ENCODE peak calls at places on chromosomes 3 and 15, in four cellular contexts. X is prostate gland, L is astrocyte, I is fibroblast of mammary gland. F is an unnamed sample.

GRCh38 chr3:8848696-8849131 is 79.3 kb upstream of the OXTR start:
- DNase-seq in X (no peak), L (peak; percentile 72), I (peak; percentile 42), F (peak; percentile 92)

GRCh38 chr3:77189684-77190083 is 149.8 kb downstream of the ROBO2 start:
- DNase-seq in X (no peak), I (no peak), L (no peak), F (no peak)

GRCh38 chr3:69305011-69305410 is 80.9 kb downstream of the FRMD4B start:
- DNase-seq in L (peak; percentile 38), X (no peak), I (peak; percentile 25), F (no peak)

GRCh38 chr3:195859061-195859845 is 47.5 kb upstream of the MUC4 start:
- DNase-seq in I (peak; percentile 64), X (peak; percentile 73), L (peak; percentile 23), F (peak; percentile 24)

GRCh38 chr3:193800138-193801043 is 207.4 kb downstream of the OPA1 start:
- DNase-seq in I (no peak), X (no peak), L (no peak), F (no peak)

GRCh38 chr3:152019516-152019915 is 146.1 kb downstream of the SUCNR1 start:
- DNase-seq in I (no peak), X (no peak), L (no peak), F (peak; percentile 52)

GRCh38 chr3:138377804-138378203 is 29.4 kb downstream of the MRAS start:
- DNase-seq in L (no peak), I (no peak), X (no peak), F (no peak)

GRCh38 chr15:64430000-64430735 is 30.2 kb upstream of the ZNF609 start:
- DNase-seq in L (peak; percentile 95), I (peak; percentile 95), X (peak; percentile 8), F (peak; percentile 71)

GRCh38 chr3:88113311-88114162 is 36.2 kb upstream of the C3orf38 start:
- DNase-seq in X (peak; percentile 62), L (peak; percentile 42), I (peak; percentile 78), F (peak; percentile 58)

GRCh38 chr3:173140986-173141385 is at the start of gene SPATA16:
- DNase-seq in I (no peak), X (no peak), L (no peak), F (no peak)

GRCh38 chr3:50516048-50516871 is 12.8 kb upstream of the CACNA2D2 start:
- DNase-seq in X (no peak), L (no peak), I (no peak), F (no peak)

GRCh38 chr3:129230311-129231019 is 18.9 kb upstream of the COPG1 start:
- DNase-seq in I (peak; percentile 96), X (no peak), L (peak; percentile 81), F (peak; percentile 89)

GRCh38 chr3:52831500-52832301 is 1.2 kb upstream of the ITIH4 start:
- DNase-seq in I (peak; percentile 79), L (peak; percentile 61), X (peak; percentile 32), F (peak; percentile 83)

GRCh38 chr3:186166036-186166435 is 57.1 kb upstream of the ETV5 start:
- DNase-seq in L (no peak), I (no peak), X (no peak), F (no peak)

GRCh38 chr3:114848087-114848486 is 299.0 kb downstream of the ZBTB20 start:
- DNase-seq in I (no peak), X (no peak), L (no peak), F (no peak)

GRCh38 chr15:68376447-68377060 is 55.4 kb downstream of the ITGA11 start:
- DNase-seq in I (no peak), X (peak; percentile 1), L (no peak), F (no peak)

GRCh38 chr3:52428151-52429005 is 16.5 kb downstream of the SEMA3G start:
- DNase-seq in L (peak; percentile 51), I (peak; percentile 84), X (peak; percentile 70), F (peak; percentile 74)

GRCh38 chr3:128491071-128491899 is 1.7 kb downstream of the GATA2 start:
- DNase-seq in L (no peak), I (no peak), X (no peak), F (no peak)

GRCh38 chr3:153295906-153296305 is 133.9 kb downstream of the RAP2B start:
- DNase-seq in L (peak; percentile 28), X (no peak), I (peak; percentile 51), F (no peak)

GRCh38 chr15:27479232-27480140 is 508.5 kb downstream of the GABRG3 start:
- DNase-seq in I (no peak), X (peak; percentile 79), L (no peak), F (no peak)

GRCh38 chr15:66149871-66150270 is 103.7 kb downstream of the MEGF11 start:
- DNase-seq in L (no peak), I (no peak), X (no peak), F (no peak)

GRCh38 chr3:195197764-195198423 is 73.1 kb downstream of the XXYLT1 start:
- DNase-seq in I (peak; percentile 87), X (no peak), L (peak; percentile 83), F (peak; percentile 89)

GRCh38 chr3:62451211-62451892 is 78.0 kb upstream of the FEZF2 start:
- DNase-seq in L (no peak), I (no peak), X (no peak), F (no peak)

GRCh38 chr15:78065973-78066946 is 11.3 kb downstream of the TBC1D2B start:
- DNase-seq in L (peak; percentile 80), I (no peak), X (no peak), F (no peak)

GRCh38 chr3:107064445-107065060 is 312.7 kb upstream of the CCDC54 start:
- DNase-seq in L (peak; percentile 61), X (peak; percentile 64), I (peak; percentile 85), F (peak; percentile 68)

GRCh38 chr3:114899186-114899931 is 247.7 kb downstream of the ZBTB20 start:
- DNase-seq in L (peak; percentile 22), X (peak; percentile 17), I (no peak), F (no peak)

DNA sequence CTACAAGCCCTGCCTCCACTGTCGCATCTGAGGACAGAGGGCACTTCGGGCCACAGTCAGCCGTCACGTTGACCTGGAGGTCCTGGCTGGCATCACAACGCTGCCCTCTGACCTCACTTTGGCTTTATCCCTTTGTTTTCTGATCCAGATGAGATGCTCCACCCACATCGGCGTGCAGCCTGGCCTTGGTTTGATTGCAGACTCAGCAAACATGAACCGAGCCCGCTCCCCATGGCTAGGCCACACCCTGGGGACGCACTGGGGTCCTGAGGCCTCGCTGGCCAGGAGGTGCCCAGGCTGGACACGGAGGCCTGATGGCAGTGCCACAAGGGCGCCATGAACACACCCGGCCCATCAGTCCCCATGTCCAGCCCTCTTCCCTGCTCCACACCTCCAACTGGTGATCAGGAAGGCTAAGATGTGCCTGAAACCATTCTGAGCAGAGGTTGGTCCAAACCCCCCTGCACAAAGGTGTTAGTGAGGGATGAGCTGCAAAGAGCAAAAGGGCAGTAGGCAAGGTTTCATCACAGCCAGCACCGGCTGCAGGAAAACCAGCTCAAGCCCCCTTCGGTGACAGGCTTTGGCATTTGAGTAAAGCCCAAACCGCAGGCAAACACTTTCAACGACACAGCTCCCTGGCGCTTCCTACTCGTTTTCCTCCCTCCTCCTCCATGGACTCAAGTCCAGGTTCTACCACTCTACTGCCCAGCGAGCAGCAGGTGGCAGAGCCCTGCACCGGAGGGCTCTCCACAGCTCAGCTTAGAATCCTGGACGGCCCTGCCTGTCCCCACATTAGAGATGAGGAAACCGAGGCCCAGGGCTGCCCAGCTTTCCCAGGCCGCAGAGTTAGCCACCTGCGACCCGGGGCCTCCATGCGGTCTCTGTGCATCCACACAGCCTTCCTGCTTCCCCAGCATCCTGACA is 165.8 kb downstream of the NUP210 start:
- DNase-seq in I (no peak), L (no peak), X (no peak), F (no peak)
- TF ChIP-seq CTCF in I (no peak), L (no peak), X (no peak), F (no peak)

GRCh38 chr15:25691544-25692430 is 171.3 kb downstream of the ATP10A start:
- DNase-seq in I (peak; percentile 59), X (no peak), L (no peak), F (peak; percentile 29)
- TF ChIP-seq CTCF in I (peak; percentile 55), X (peak; percentile 30), L (peak; percentile 26), F (peak; percentile 62)

GRCh38 chr3:170355738-170356595 is 1.5 kb upstream of the SKIL start:
- DNase-seq in X (peak; percentile 15), L (peak; percentile 57), I (peak; percentile 25), F (peak; percentile 38)

GRCh38 chr3:170356596-170357175 is 829 bp upstream of the SKIL start:
- DNase-seq in I (peak; percentile 71), L (peak; percentile 55), X (peak; percentile 83), F (peak; percentile 64)

GRCh38 chr3:170357176-170357919 is at the start of gene SKIL:
- DNase-seq in X (peak; percentile 97), I (peak; percentile 94), L (peak; percentile 91), F (peak; percentile 94)

GRCh38 chr3:170359178-170359704 is 1.7 kb downstream of the SKIL start:
- DNase-seq in I (no peak), L (no peak), X (no peak), F (no peak)

DNA sequence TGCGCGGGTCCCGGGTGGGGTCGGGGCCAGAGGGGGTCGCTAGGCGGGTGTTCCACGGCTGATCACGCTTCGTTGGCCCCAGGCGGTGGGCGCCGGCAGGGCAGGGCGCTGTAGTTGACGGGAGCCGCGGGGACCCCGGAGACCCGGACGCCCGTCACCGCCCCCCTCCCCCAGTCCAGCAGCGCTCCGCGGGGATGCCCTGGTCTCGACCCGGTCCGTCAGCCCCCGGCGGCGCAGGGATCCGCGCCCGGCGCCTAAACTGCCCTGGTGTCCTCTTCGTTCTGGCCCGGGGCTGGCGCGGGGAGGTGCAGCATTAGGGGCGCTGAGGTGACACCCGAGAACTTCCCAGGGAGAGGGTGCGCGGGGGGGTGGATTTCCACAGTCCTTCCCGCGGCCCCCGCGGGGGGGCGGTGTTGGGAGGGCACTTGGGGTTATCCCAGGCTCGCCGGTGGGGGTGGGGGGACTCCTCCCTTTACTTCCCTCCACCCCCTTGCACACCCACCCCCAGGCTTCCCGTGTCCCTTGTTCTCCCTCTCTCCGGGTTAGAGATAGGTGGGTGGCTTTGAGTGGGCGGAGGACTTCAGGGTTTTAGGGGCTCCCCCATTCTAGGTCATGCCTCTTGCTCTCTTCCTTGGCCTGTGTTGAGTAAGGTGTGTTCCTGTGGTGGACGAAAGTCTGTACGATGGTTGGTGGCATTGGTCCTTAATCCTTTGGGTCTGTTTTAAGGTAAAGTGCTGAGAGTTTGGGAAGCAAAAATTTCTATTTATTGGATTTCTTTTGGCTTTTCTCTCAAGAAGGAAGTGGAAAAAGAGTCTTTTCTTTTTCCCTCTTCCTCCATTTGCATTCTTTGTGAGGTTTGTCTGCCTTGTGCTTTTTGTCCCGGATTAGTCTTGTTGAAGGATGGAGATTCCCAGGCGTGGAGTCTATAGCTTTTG is 672 bp downstream of the SKIL start:
- DNase-seq in I (peak; percentile 43), X (peak; percentile 61), L (peak; percentile 59), F (peak; percentile 48)
- TF ChIP-seq CTCF in I (peak; percentile 30), X (peak; percentile 11), L (peak; percentile 24), F (peak; percentile 72)

DNA sequence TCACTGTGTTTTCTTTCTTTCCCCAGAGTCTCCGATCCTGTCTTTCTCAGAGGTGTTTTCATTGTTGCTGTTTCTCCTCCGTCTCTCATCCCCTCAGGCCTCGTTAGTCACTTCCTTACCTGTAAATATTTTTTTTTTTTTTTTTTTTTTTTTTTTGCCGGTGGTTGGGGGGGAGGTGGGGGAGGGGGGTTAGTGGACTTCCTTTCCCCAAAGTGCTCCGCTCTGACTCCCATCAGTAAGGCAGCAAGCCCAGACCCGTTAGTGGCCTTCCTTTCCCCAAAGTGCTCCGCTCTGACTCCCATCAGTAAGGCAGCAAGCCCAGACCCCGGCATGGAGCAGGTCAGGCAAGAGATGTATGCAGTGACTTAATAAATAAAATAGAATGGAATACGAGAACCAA is 97.1 kb upstream of the TNFAIP8L3 start:
- DNase-seq in L (no peak), X (no peak), I (no peak), F (no peak)
- TF ChIP-seq CTCF in L (no peak), X (no peak), I (no peak), F (no peak)

GRCh38 chr15:83973816-83974215 is 261.8 kb upstream of the GOLGA6L4 start:
- DNase-seq in I (peak; percentile 17), X (no peak), L (no peak), F (no peak)
- TF ChIP-seq CTCF in I (peak; percentile 42), X (no peak), L (no peak), F (no peak)

GRCh38 chr15:100940785-100941379 is 21.7 kb downstream of the LRRK1 start:
- DNase-seq in X (no peak), L (no peak), I (no peak), F (no peak)
- TF ChIP-seq CTCF in X (no peak), L (no peak), I (no peak), F (no peak)